ENCODE peak calls at places on chromosome 12, in six cellular contexts. P, N, R, W, O and A are unnamed samples.

GRCh38 chr12:117091758-117092510 is 7.3 kb downstream of the TESC start:
- DNase-seq in N (no peak), R (no peak), O (no peak), W (peak), P (no peak), A (no peak)

GRCh38 chr12:22042981-22043669 is 2.9 kb upstream of the CMAS start:
- DNase-seq in O (no peak), N (peak), P (no peak), W (no peak), R (no peak), A (peak)

GRCh38 chr12:14954269-14954668 is 7.1 kb downstream of the ARHGDIB start:
- DNase-seq in P (no peak), N (no peak), R (no peak), O (no peak), W (no peak), A (peak)

GRCh38 chr12:122856999-122857671 is 21.9 kb downstream of the HIP1R start:
- DNase-seq in O (no peak), N (no peak), W (no peak), P (no peak), R (no peak), A (no peak)

GRCh38 chr12:96493101-96493500 is 3.7 kb downstream of the CFAP54 start:
- DNase-seq in P (no peak), R (no peak), O (no peak), W (no peak), N (no peak), A (no peak)

GRCh38 chr12:24853588-24853987 is 95.3 kb downstream of the BCAT1 start:
- DNase-seq in N (peak), W (no peak), O (no peak), P (no peak), R (no peak), A (no peak)

GRCh38 chr12:33605776-33606175 is 166.2 kb upstream of the SYT10 start:
- DNase-seq in O (no peak), N (peak), P (no peak), W (no peak), R (no peak), A (peak)

GRCh38 chr12:99985129-99985570 is 414 bp upstream of the ANKS1B start:
- DNase-seq in O (no peak), N (no peak), W (no peak), P (no peak), R (no peak), A (no peak)

DNA sequence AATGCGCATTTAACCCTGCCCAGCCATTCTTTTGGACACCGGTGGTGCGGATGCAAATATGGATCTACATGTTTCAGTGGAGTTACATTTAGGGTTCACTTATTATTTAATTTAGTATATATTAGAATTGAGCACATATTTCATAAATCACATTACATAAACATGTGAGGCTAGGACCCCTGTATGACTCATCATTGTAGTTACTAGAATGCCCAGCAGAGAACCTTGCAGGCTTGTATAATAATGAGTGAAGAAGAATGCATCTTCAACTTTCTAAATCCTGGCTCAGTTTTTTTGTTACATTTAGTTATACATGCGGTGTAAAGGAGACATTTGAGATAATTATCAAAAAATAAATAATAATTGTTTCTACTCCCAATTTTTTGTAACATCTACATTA is 369.0 kb downstream of the ATP23 start:
- DNase-seq in O (no peak), N (no peak), W (no peak), P (no peak), R (no peak), A (no peak)
- TF ChIP-seq CTCF in O (no peak), N (no peak), W (no peak), P (no peak), R (no peak), A (no peak)

GRCh38 chr12:124720019-124720686 is 143.5 kb downstream of the SCARB1 start:
- DNase-seq in P (no peak), O (no peak), R (no peak), N (peak), W (no peak), A (no peak)
- TF ChIP-seq CTCF in P (peak), O (no peak), R (no peak), N (peak), W (no peak), A (no peak)

GRCh38 chr12:51533799-51534198 is 57.2 kb upstream of the SCN8A start:
- DNase-seq in R (no peak), W (no peak), O (no peak), N (no peak), P (no peak), A (no peak)
- TF ChIP-seq CTCF in R (no peak), W (no peak), O (no peak), N (no peak), P (no peak), A (no peak)

GRCh38 chr12:105343836-105344235 is 13.3 kb downstream of the C12orf75 start:
- DNase-seq in P (no peak), R (no peak), O (no peak), W (no peak), N (no peak), A (no peak)

GRCh38 chr12:105347486-105347885 is 17.0 kb downstream of the C12orf75 start:
- DNase-seq in O (no peak), P (no peak), R (no peak), W (no peak), N (no peak), A (no peak)

GRCh38 chr12:105338954-105339353 is 8.5 kb downstream of the C12orf75 start:
- DNase-seq in N (no peak), P (no peak), W (no peak), R (no peak), O (no peak), A (no peak)

GRCh38 chr12:105341010-105341409 is 10.5 kb downstream of the C12orf75 start:
- DNase-seq in N (no peak), P (no peak), R (no peak), O (no peak), W (no peak), A (no peak)

DNA sequence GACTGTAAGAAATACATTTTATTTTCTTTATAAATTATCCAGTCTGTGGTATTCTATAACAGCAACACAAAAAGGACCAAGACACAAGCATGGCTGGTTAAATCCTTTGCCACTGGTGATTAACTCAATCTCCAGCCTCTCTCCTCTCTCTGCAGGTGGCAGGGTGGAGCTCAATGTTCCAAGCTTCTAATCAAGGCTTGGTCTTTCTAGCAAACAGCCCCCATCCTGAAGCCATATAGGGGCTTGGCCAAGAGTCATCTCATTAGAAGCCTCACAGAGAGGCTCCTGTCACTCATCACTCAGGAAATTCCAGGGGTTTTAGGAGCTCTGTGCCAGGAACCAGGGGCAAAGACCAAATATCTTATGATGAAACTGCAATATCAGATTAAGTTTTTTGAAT is 12.0 kb downstream of the C12orf75 start:
- DNase-seq in W (no peak), P (no peak), N (no peak), R (no peak), O (no peak), A (no peak)
- TF ChIP-seq CTCF in W (no peak), P (no peak), N (no peak), R (no peak), O (no peak), A (no peak)

DNA sequence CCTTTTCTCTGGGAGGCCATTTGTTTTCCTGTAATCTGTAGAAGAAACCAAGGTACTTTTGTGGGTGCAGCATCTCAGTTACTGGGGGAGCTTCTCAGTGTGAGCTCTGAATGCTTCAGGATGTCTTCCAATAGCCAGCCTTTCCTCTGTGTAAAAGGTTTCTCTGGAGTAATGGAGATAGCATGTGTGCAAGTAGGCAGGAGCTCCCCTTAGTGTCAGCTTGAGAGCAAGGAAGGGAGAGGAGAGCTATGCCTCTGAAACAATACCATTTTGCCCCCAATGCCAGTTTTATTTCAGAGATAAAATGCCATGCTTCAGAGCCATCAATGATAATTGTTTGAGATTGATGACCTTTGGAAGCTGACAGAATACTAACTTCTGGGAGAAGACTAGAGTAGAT is 125.5 kb downstream of the CRADD start:
- DNase-seq in R (no peak), P (no peak), W (no peak), N (no peak), O (no peak), A (no peak)
- TF ChIP-seq CTCF in R (no peak), P (no peak), W (no peak), N (no peak), O (no peak), A (no peak)

GRCh38 chr12:123891516-123892179 is 81.0 kb downstream of the CCDC92 start:
- DNase-seq in P (no peak), N (no peak), O (no peak), R (no peak), W (peak), A (peak)
- TF ChIP-seq CTCF in P (no peak), N (no peak), O (no peak), R (no peak), W (no peak), A (no peak)